ENCODE peak calls at places on chromosome 13, in six cellular contexts. One of them, this sample, is unnamed.

GRCh38 chr13:32142956-32143375 is 111.4 kb downstream of the FRY start:
- DNase-seq in T-helper 17 cell: no peak
- DNase-seq in T follicular helper cell: no peak
- DNase-seq in RPMI8226: no peak
- DNase-seq in AG10803: peak
- DNase-seq in progenitor cell of endocrine pancreas: no peak
- DNase-seq in this sample: peak

GRCh38 chr13:28493740-28494536 is 990 bp downstream of the FLT1 start:
- DNase-seq in T-helper 17 cell: no peak
- DNase-seq in T follicular helper cell: no peak
- DNase-seq in RPMI8226: no peak
- DNase-seq in AG10803: no peak
- DNase-seq in progenitor cell of endocrine pancreas: peak
- DNase-seq in this sample: no peak

GRCh38 chr13:58300224-58300623 is 668.7 kb downstream of the PCDH17 start:
- DNase-seq in T-helper 17 cell: no peak
- DNase-seq in T follicular helper cell: no peak
- DNase-seq in RPMI8226: no peak
- DNase-seq in AG10803: no peak
- DNase-seq in progenitor cell of endocrine pancreas: no peak
- DNase-seq in this sample: no peak

GRCh38 chr13:113848020-113848419 is 15.9 kb downstream of the GAS6 start:
- DNase-seq in T-helper 17 cell: no peak
- DNase-seq in T follicular helper cell: no peak
- DNase-seq in RPMI8226: no peak
- DNase-seq in AG10803: no peak
- DNase-seq in progenitor cell of endocrine pancreas: no peak
- DNase-seq in this sample: no peak

GRCh38 chr13:37618554-37618953 is 20.0 kb upstream of the POSTN start:
- DNase-seq in T-helper 17 cell: no peak
- DNase-seq in T follicular helper cell: no peak
- DNase-seq in RPMI8226: no peak
- DNase-seq in AG10803: peak
- DNase-seq in progenitor cell of endocrine pancreas: no peak
- DNase-seq in this sample: no peak

GRCh38 chr13:98445340-98446233 is 131.3 kb downstream of the STK24 start:
- DNase-seq in T-helper 17 cell: peak
- DNase-seq in T follicular helper cell: peak
- DNase-seq in RPMI8226: peak
- DNase-seq in AG10803: peak
- DNase-seq in progenitor cell of endocrine pancreas: peak
- DNase-seq in this sample: peak

GRCh38 chr13:71786815-71787214 is 80.2 kb downstream of the DACH1 start:
- DNase-seq in T-helper 17 cell: no peak
- DNase-seq in T follicular helper cell: no peak
- DNase-seq in RPMI8226: no peak
- DNase-seq in AG10803: no peak
- DNase-seq in progenitor cell of endocrine pancreas: no peak
- DNase-seq in this sample: peak

GRCh38 chr13:108572782-108573211 is 56.6 kb upstream of the MYO16 start:
- DNase-seq in T-helper 17 cell: no peak
- DNase-seq in T follicular helper cell: no peak
- DNase-seq in RPMI8226: no peak
- DNase-seq in AG10803: no peak
- DNase-seq in progenitor cell of endocrine pancreas: no peak
- DNase-seq in this sample: no peak

GRCh38 chr13:111967572-111968201 is 99.3 kb upstream of the SOX1 start:
- DNase-seq in T-helper 17 cell: no peak
- DNase-seq in T follicular helper cell: no peak
- DNase-seq in RPMI8226: no peak
- DNase-seq in AG10803: no peak
- DNase-seq in progenitor cell of endocrine pancreas: no peak
- DNase-seq in this sample: no peak

GRCh38 chr13:46389457-46389856 is 2.4 kb upstream of the RUBCNL start:
- DNase-seq in T-helper 17 cell: no peak
- DNase-seq in T follicular helper cell: no peak
- DNase-seq in RPMI8226: no peak
- DNase-seq in AG10803: no peak
- DNase-seq in progenitor cell of endocrine pancreas: no peak
- DNase-seq in this sample: no peak

GRCh38 chr13:21043898-21044297 is 17.5 kb downstream of the LATS2 start:
- DNase-seq in T-helper 17 cell: no peak
- DNase-seq in T follicular helper cell: no peak
- DNase-seq in RPMI8226: no peak
- DNase-seq in AG10803: peak
- DNase-seq in progenitor cell of endocrine pancreas: no peak
- DNase-seq in this sample: no peak

GRCh38 chr13:19090495-19090894 is 91.1 kb downstream of the TUBA3C start:
- DNase-seq in T-helper 17 cell: no peak
- DNase-seq in T follicular helper cell: no peak
- DNase-seq in RPMI8226: no peak
- DNase-seq in AG10803: no peak
- DNase-seq in progenitor cell of endocrine pancreas: no peak
- DNase-seq in this sample: no peak

GRCh38 chr13:107807306-107808073 is 407.8 kb downstream of the LIG4 start:
- DNase-seq in T-helper 17 cell: no peak
- DNase-seq in T follicular helper cell: no peak
- DNase-seq in RPMI8226: no peak
- DNase-seq in AG10803: no peak
- DNase-seq in progenitor cell of endocrine pancreas: no peak
- DNase-seq in this sample: no peak

This sample was measured in NT2/D1.